ENCODE peak calls at places on chromosomes 3 and 15, in six cellular contexts. One of them, this sample, is unnamed. For H3K4me1, the result is how much of the 10 kb centered on the place peaks cover.

GRCh38 chr15:34708422-34708821 is 46.4 kb downstream of the GJD2 start:
- DNase-seq in effector memory CD4-positive, alpha-beta T cell: no peak
- DNase-seq in CD4-positive, CD25-positive, alpha-beta regulatory T cell: no peak
- DNase-seq in mesendoderm: peak
- DNase-seq in neuronal stem cell: peak
- DNase-seq in cardiac muscle cell: peak
- DNase-seq in this sample: no peak

GRCh38 chr3:197372076-197372661 is 73.8 kb upstream of the DLG1 start:
- DNase-seq in neuronal stem cell: no peak
- DNase-seq in effector memory CD4-positive, alpha-beta T cell: no peak
- DNase-seq in cardiac muscle cell: peak
- DNase-seq in CD4-positive, CD25-positive, alpha-beta regulatory T cell: no peak
- DNase-seq in mesendoderm: peak
- DNase-seq in this sample: no peak

GRCh38 chr3:113847664-113848461 is 9.3 kb downstream of the GRAMD1C start:
- DNase-seq in effector memory CD4-positive, alpha-beta T cell: no peak
- DNase-seq in cardiac muscle cell: no peak
- DNase-seq in neuronal stem cell: no peak
- DNase-seq in mesendoderm: no peak
- DNase-seq in CD4-positive, CD25-positive, alpha-beta regulatory T cell: no peak
- DNase-seq in this sample: no peak

GRCh38 chr3:179897241-179897640 is 139.5 kb downstream of the PEX5L start:
- DNase-seq in CD4-positive, CD25-positive, alpha-beta regulatory T cell: no peak
- DNase-seq in neuronal stem cell: no peak
- DNase-seq in effector memory CD4-positive, alpha-beta T cell: no peak
- DNase-seq in cardiac muscle cell: no peak
- DNase-seq in mesendoderm: no peak
- DNase-seq in this sample: no peak

GRCh38 chr15:65660927-65661326 is 39.2 kb downstream of the SLC24A1 start:
- DNase-seq in CD4-positive, CD25-positive, alpha-beta regulatory T cell: no peak
- DNase-seq in neuronal stem cell: no peak
- DNase-seq in mesendoderm: no peak
- DNase-seq in cardiac muscle cell: peak
- DNase-seq in effector memory CD4-positive, alpha-beta T cell: no peak
- DNase-seq in this sample: no peak

GRCh38 chr3:124142389-124142970 is 150.6 kb upstream of the ROPN1 start:
- DNase-seq in CD4-positive, CD25-positive, alpha-beta regulatory T cell: no peak
- DNase-seq in cardiac muscle cell: no peak
- DNase-seq in mesendoderm: no peak
- DNase-seq in neuronal stem cell: no peak
- DNase-seq in effector memory CD4-positive, alpha-beta T cell: no peak
- DNase-seq in this sample: no peak

GRCh38 chr15:100536733-100537132 is 8.0 kb upstream of the CERS3 start:
- DNase-seq in neuronal stem cell: no peak
- DNase-seq in effector memory CD4-positive, alpha-beta T cell: no peak
- DNase-seq in cardiac muscle cell: no peak
- DNase-seq in CD4-positive, CD25-positive, alpha-beta regulatory T cell: no peak
- DNase-seq in mesendoderm: no peak
- DNase-seq in this sample: no peak

GRCh38 chr3:112931737-112932521 is 43.0 kb downstream of the CD200R1 start:
- DNase-seq in effector memory CD4-positive, alpha-beta T cell: no peak
- DNase-seq in cardiac muscle cell: no peak
- DNase-seq in CD4-positive, CD25-positive, alpha-beta regulatory T cell: no peak
- DNase-seq in neuronal stem cell: no peak
- DNase-seq in mesendoderm: no peak
- DNase-seq in this sample: no peak

GRCh38 chr3:8110966-8111798 is 390.4 kb upstream of the LMCD1 start:
- DNase-seq in mesendoderm: peak
- DNase-seq in CD4-positive, CD25-positive, alpha-beta regulatory T cell: peak
- DNase-seq in cardiac muscle cell: peak
- DNase-seq in neuronal stem cell: peak
- DNase-seq in effector memory CD4-positive, alpha-beta T cell: peak
- DNase-seq in this sample: no peak

GRCh38 chr3:171145866-171146265 is 119.3 kb upstream of the SLC2A2 start:
- DNase-seq in mesendoderm: no peak
- DNase-seq in CD4-positive, CD25-positive, alpha-beta regulatory T cell: no peak
- DNase-seq in effector memory CD4-positive, alpha-beta T cell: no peak
- DNase-seq in neuronal stem cell: no peak
- DNase-seq in cardiac muscle cell: no peak
- DNase-seq in this sample: no peak

GRCh38 chr3:100650651-100651611 is 41.5 kb downstream of the ADGRG7 start:
- DNase-seq in effector memory CD4-positive, alpha-beta T cell: no peak
- DNase-seq in mesendoderm: no peak
- DNase-seq in CD4-positive, CD25-positive, alpha-beta regulatory T cell: no peak
- DNase-seq in neuronal stem cell: no peak
- DNase-seq in cardiac muscle cell: peak
- DNase-seq in this sample: no peak

GRCh38 chr3:13282528-13282985 is 137.6 kb downstream of the NUP210 start:
- DNase-seq in CD4-positive, CD25-positive, alpha-beta regulatory T cell: no peak
- DNase-seq in mesendoderm: peak
- DNase-seq in effector memory CD4-positive, alpha-beta T cell: no peak
- DNase-seq in cardiac muscle cell: no peak
- DNase-seq in neuronal stem cell: no peak
- DNase-seq in this sample: no peak

GRCh38 chr3:146558811-146559210 is 14.4 kb upstream of the PLSCR1 start:
- DNase-seq in neuronal stem cell: no peak
- DNase-seq in CD4-positive, CD25-positive, alpha-beta regulatory T cell: no peak
- DNase-seq in cardiac muscle cell: no peak
- DNase-seq in mesendoderm: no peak
- DNase-seq in effector memory CD4-positive, alpha-beta T cell: no peak
- DNase-seq in this sample: no peak

GRCh38 chr3:127672429-127673190 is at the start of gene ABTB1:
- DNase-seq in cardiac muscle cell: peak
- DNase-seq in effector memory CD4-positive, alpha-beta T cell: peak
- DNase-seq in mesendoderm: peak
- DNase-seq in neuronal stem cell: peak
- DNase-seq in CD4-positive, CD25-positive, alpha-beta regulatory T cell: peak
- DNase-seq in this sample: peak

GRCh38 chr3:187836848-187837770 is 91.8 kb upstream of the BCL6 start:
- DNase-seq in mesendoderm: no peak
- DNase-seq in CD4-positive, CD25-positive, alpha-beta regulatory T cell: no peak
- DNase-seq in neuronal stem cell: no peak
- DNase-seq in effector memory CD4-positive, alpha-beta T cell: no peak
- DNase-seq in cardiac muscle cell: peak
- DNase-seq in this sample: no peak

GRCh38 chr3:124107074-124107473 is 115.2 kb upstream of the ROPN1 start:
- DNase-seq in effector memory CD4-positive, alpha-beta T cell: no peak
- DNase-seq in CD4-positive, CD25-positive, alpha-beta regulatory T cell: no peak
- DNase-seq in mesendoderm: no peak
- DNase-seq in cardiac muscle cell: no peak
- DNase-seq in neuronal stem cell: no peak
- DNase-seq in this sample: no peak

GRCh38 chr15:31434418-31435255 is 108.0 kb downstream of the KLF13 start:
- DNase-seq in mesendoderm: no peak
- DNase-seq in effector memory CD4-positive, alpha-beta T cell: peak
- DNase-seq in cardiac muscle cell: peak
- DNase-seq in neuronal stem cell: no peak
- DNase-seq in CD4-positive, CD25-positive, alpha-beta regulatory T cell: peak
- DNase-seq in this sample: peak

GRCh38 chr15:35519536-35520149 is 26.3 kb downstream of the DPH6 start:
- DNase-seq in mesendoderm: peak
- DNase-seq in cardiac muscle cell: peak
- DNase-seq in CD4-positive, CD25-positive, alpha-beta regulatory T cell: no peak
- DNase-seq in neuronal stem cell: peak
- DNase-seq in effector memory CD4-positive, alpha-beta T cell: no peak
- DNase-seq in this sample: no peak

DNA sequence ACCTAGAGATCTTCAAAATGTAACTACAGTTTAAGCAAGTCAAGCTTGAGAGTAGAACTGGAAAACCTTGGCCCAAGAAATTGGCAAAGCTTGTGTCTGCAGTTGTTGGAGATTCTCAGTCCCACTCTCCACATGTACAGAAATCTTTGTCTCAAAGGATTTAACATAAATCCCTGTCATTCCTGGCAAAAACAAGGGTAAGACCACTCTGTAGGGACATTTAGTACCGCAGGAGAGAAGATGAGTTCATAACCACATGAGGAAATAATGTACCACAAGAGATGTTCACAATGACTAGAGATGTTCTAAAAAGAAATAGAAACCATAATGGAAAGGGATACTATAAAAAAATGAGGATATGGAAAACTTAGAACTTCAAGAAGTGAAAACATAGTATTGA is 73.7 kb downstream of the RAB7A start:
- DNase-seq in mesendoderm: no peak
- DNase-seq in cardiac muscle cell: no peak
- DNase-seq in CD4-positive, CD25-positive, alpha-beta regulatory T cell: no peak
- DNase-seq in neuronal stem cell: no peak
- DNase-seq in effector memory CD4-positive, alpha-beta T cell: no peak
- DNase-seq in this sample: no peak
- H3K4me1 ChIP-seq in mesendoderm: under half
- H3K4me1 ChIP-seq in cardiac muscle cell: under half
- H3K4me1 ChIP-seq in CD4-positive, CD25-positive, alpha-beta regulatory T cell: half or more
- H3K4me1 ChIP-seq in neuronal stem cell: under half
- H3K4me1 ChIP-seq in effector memory CD4-positive, alpha-beta T cell: under half
- H3K4me1 ChIP-seq in this sample: under half

DNA sequence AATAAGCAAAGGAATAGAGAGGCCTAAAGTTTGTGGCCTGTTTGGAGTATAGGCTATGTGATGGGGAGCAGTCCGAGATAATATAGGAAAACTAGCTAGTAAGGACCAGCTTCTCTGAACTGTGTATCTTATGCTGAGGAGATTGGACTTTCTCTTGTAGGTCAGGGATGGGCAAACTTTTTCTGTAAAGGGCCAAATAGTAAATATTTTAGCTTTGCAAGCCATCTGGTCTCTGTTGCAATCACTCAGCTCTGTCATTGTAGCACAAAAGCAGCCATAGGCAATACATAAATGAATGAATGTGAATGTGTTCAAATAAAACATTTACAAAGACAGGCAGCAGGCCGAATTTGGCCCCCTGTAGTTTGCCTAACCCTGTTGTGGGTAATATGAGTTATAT is 24.5 kb downstream of the TMOD3 start:
- DNase-seq in mesendoderm: no peak
- DNase-seq in CD4-positive, CD25-positive, alpha-beta regulatory T cell: no peak
- DNase-seq in neuronal stem cell: no peak
- DNase-seq in cardiac muscle cell: peak
- DNase-seq in effector memory CD4-positive, alpha-beta T cell: no peak
- DNase-seq in this sample: no peak
- H3K4me1 ChIP-seq in mesendoderm: under half
- H3K4me1 ChIP-seq in CD4-positive, CD25-positive, alpha-beta regulatory T cell: under half
- H3K4me1 ChIP-seq in neuronal stem cell: under half
- H3K4me1 ChIP-seq in cardiac muscle cell: under half
- H3K4me1 ChIP-seq in effector memory CD4-positive, alpha-beta T cell: under half
- H3K4me1 ChIP-seq in this sample: under half

DNA sequence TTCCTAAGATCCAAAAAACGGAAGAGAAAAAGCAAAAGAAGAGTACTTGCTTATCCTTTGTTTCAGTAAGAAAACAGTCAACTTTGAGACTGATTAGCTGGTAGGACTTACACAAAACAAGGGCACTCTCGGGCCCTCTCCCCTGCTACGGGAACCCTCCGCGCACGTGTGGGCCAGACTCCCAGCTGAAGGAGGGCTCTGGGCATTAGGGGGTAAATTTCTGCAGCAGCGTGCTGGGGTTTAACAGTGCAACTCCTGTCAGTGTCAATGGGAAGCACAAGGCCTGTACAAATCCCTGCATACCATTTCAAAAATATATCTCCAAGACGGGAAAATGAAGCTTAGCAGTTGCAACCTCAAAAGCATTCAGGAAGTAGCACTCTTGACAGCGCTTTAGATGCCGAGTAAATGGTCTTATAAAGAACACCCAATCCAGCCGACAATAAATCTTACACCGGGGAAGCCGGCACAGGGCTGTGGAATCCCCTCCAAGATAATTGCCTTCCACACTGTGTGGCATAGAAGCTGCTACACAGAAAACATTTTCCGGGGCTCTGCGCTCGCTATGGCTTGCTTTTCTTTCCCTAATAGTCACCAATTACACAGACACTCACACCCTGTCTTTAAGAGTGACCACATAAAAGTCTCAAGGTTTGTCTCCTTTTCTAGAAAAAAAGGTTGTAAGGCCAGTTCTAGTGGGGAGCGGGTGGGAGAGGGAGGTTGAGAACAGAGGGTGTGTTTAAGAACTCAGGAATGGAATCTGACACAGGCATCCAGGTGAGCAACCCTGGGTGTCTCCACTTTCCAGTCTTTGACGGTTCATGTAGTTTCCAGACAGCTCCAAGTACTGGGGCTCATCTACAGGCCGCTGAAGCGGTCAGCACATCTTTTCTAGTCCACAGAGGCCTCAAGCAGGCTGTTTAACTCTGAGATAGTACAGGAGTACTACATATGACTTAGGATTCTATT is 512.7 kb downstream of the FOXP1 start:
- DNase-seq in CD4-positive, CD25-positive, alpha-beta regulatory T cell: no peak
- DNase-seq in mesendoderm: no peak
- DNase-seq in effector memory CD4-positive, alpha-beta T cell: no peak
- DNase-seq in neuronal stem cell: no peak
- DNase-seq in cardiac muscle cell: no peak
- DNase-seq in this sample: no peak
- H3K4me1 ChIP-seq in CD4-positive, CD25-positive, alpha-beta regulatory T cell: half or more
- H3K4me1 ChIP-seq in mesendoderm: under half
- H3K4me1 ChIP-seq in effector memory CD4-positive, alpha-beta T cell: under half
- H3K4me1 ChIP-seq in neuronal stem cell: under half
- H3K4me1 ChIP-seq in cardiac muscle cell: half or more
- H3K4me1 ChIP-seq in this sample: under half

GRCh38 chr3:30343861-30344260 is 262.5 kb upstream of the TGFBR2 start:
- DNase-seq in cardiac muscle cell: no peak
- DNase-seq in mesendoderm: no peak
- DNase-seq in neuronal stem cell: no peak
- DNase-seq in effector memory CD4-positive, alpha-beta T cell: no peak
- DNase-seq in CD4-positive, CD25-positive, alpha-beta regulatory T cell: no peak
- DNase-seq in this sample: no peak

GRCh38 chr3:30344288-30344687 is 262.1 kb upstream of the TGFBR2 start:
- DNase-seq in effector memory CD4-positive, alpha-beta T cell: no peak
- DNase-seq in CD4-positive, CD25-positive, alpha-beta regulatory T cell: no peak
- DNase-seq in cardiac muscle cell: no peak
- DNase-seq in mesendoderm: no peak
- DNase-seq in neuronal stem cell: no peak
- DNase-seq in this sample: no peak

GRCh38 chr3:30341851-30342250 is 264.6 kb upstream of the TGFBR2 start:
- DNase-seq in mesendoderm: no peak
- DNase-seq in cardiac muscle cell: no peak
- DNase-seq in effector memory CD4-positive, alpha-beta T cell: no peak
- DNase-seq in CD4-positive, CD25-positive, alpha-beta regulatory T cell: no peak
- DNase-seq in neuronal stem cell: no peak
- DNase-seq in this sample: no peak

GRCh38 chr3:30342319-30343060 is 263.9 kb upstream of the TGFBR2 start:
- DNase-seq in cardiac muscle cell: peak
- DNase-seq in effector memory CD4-positive, alpha-beta T cell: no peak
- DNase-seq in mesendoderm: peak
- DNase-seq in neuronal stem cell: no peak
- DNase-seq in CD4-positive, CD25-positive, alpha-beta regulatory T cell: no peak
- DNase-seq in this sample: peak

DNA sequence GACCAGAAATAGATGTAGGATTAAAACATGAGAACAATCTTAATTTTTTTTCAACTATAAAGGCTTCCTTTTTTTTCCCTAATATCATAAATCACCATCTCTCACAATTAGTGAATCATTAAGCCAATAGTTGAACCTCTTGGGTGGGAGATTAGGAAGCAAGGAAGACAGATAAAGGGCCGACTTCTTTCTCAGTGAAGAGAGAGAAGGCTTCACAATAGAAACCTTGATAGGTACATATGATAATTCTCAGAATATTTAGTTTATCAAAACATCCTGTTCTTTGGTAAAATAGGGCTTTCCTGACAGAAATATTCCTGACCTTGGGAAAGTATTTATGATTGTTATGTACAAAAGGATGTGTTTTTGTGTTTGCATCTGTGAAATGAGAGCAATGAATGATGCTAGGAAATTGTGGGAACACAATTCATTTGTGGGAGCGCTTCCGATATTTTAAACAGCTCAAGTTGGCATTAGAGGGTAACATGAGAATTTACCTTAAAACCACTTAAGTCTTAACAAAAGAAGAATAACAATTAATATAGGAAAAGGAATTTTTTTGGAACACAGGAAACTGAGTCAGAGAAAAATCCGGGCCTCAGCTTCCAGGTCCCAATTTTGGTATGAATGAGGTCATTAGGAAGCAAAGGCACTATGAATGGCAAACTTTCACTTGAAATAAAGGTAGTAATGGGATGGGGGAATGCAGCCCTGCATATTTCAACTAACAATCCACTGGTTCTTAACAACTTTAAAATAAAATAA is 263.2 kb upstream of the TGFBR2 start:
- DNase-seq in mesendoderm: peak
- DNase-seq in neuronal stem cell: no peak
- DNase-seq in cardiac muscle cell: no peak
- DNase-seq in effector memory CD4-positive, alpha-beta T cell: no peak
- DNase-seq in CD4-positive, CD25-positive, alpha-beta regulatory T cell: no peak
- DNase-seq in this sample: no peak
- H3K4me1 ChIP-seq in mesendoderm: under half
- H3K4me1 ChIP-seq in neuronal stem cell: under half
- H3K4me1 ChIP-seq in cardiac muscle cell: under half
- H3K4me1 ChIP-seq in effector memory CD4-positive, alpha-beta T cell: under half
- H3K4me1 ChIP-seq in CD4-positive, CD25-positive, alpha-beta regulatory T cell: under half
- H3K4me1 ChIP-seq in this sample: under half

This sample was measured in breast epithelium.